ENCODE peak calls at places on chromosomes 2 and 18, in nine cellular contexts. D is stimulated activated CD8-positive, alpha-beta memory T cell treated with anti-CD3 and anti-CD28 coated beads, Interleukin-7, amount 100 ng/mL, for 48 hours; A is tibial artery; V is NCI-H2081; Q is Caki2; F is RWPE2; W is SHP77 treated with DMSO at 0.1 percent for 48 hours; I is NCI-H510A; P is activated CD8-positive, alpha-beta memory T cell treated with anti-CD3 and anti-CD28 coated beads, Interleukin-2, amount 50 U/mL, for 48 hours. B is an unnamed sample.

GRCh38 chr2:197997083-197997541 is 192.7 kb downstream of the PLCL1 start:
- DNase-seq in D (no peak), A (no peak), V (no peak), Q (no peak), F (no peak), W (no peak), I (peak), P (no peak), B (no peak)

GRCh38 chr18:36658611-36659010 is 170.2 kb downstream of the TPGS2 start:
- DNase-seq in D (no peak), A (no peak), V (no peak), Q (no peak), F (no peak), W (no peak), I (no peak), P (no peak), B (no peak)

GRCh38 chr18:79804130-79804772 is 6.5 kb downstream of the KCNG2 start:
- DNase-seq in D (no peak), A (no peak), V (no peak), Q (no peak), F (no peak), W (no peak), I (no peak), P (no peak), B (no peak)

GRCh38 chr2:172709566-172710291 is 25.9 kb upstream of the RAPGEF4 start:
- DNase-seq in D (no peak), A (no peak), V (no peak), Q (peak), F (no peak), W (no peak), I (no peak), P (no peak), B (no peak)

GRCh38 chr2:23312996-23313606 is 71.9 kb upstream of the KLHL29 start:
- DNase-seq in D (peak), A (no peak), V (no peak), Q (no peak), F (no peak), W (no peak), I (no peak), P (peak), B (no peak)

GRCh38 chr2:101430161-101430560 is 42.9 kb upstream of the CREG2 start:
- DNase-seq in D (no peak), A (no peak), V (no peak), Q (no peak), F (no peak), W (no peak), I (no peak), P (no peak), B (no peak)

GRCh38 chr2:66495788-66496640 is 61.1 kb downstream of the MEIS1 start:
- DNase-seq in D (no peak), A (peak), V (no peak), Q (peak), F (peak), W (no peak), I (no peak), P (no peak), B (no peak)

GRCh38 chr2:173955004-173955403 is 10.2 kb downstream of the SP3 start:
- DNase-seq in D (no peak), A (no peak), V (no peak), Q (no peak), F (no peak), W (no peak), I (no peak), P (no peak), B (no peak)

GRCh38 chr2:167857406-167857805 is 390.0 kb downstream of the STK39 start:
- DNase-seq in D (no peak), A (no peak), V (no peak), Q (no peak), F (no peak), W (no peak), I (no peak), P (no peak), B (no peak)

GRCh38 chr2:102166189-102166845 is 20.5 kb upstream of the IL1RL2 start:
- DNase-seq in D (no peak), A (peak), V (no peak), Q (peak), F (no peak), W (no peak), I (no peak), P (no peak), B (no peak)

GRCh38 chr2:154338359-154338967 is 360.0 kb upstream of the KCNJ3 start:
- DNase-seq in D (no peak), A (no peak), V (no peak), Q (no peak), F (no peak), W (no peak), I (no peak), P (no peak), B (no peak)

GRCh38 chr2:151632993-151633592 is 101.2 kb downstream of the NEB start:
- DNase-seq in D (no peak), A (no peak), V (no peak), Q (peak), F (no peak), W (no peak), I (no peak), P (no peak), B (no peak)

B was measured in DMS79.